ENCODE peak calls at places on chromosomes 3 and 15, in six cellular contexts. One of them, this sample, is unnamed.

GRCh38 chr3:30035935-30036567 is 570.4 kb upstream of the TGFBR2 start:
- DNase-seq in fibroblast of the aortic adventitia: no peak
- DNase-seq in SK-N-DZ: no peak
- DNase-seq in hypothalamus: no peak
- DNase-seq in activated CD4-positive, alpha-beta T cell treated with anti-CD3 and anti-CD28 coated beads for 1 hour: no peak
- DNase-seq in KBM-7: no peak
- DNase-seq in this sample: no peak

GRCh38 chr3:45644467-45645201 is 44.6 kb upstream of the SACM1L start:
- DNase-seq in fibroblast of the aortic adventitia: peak
- DNase-seq in activated CD4-positive, alpha-beta T cell treated with anti-CD3 and anti-CD28 coated beads for 1 hour: no peak
- DNase-seq in KBM-7: no peak
- DNase-seq in hypothalamus: no peak
- DNase-seq in SK-N-DZ: no peak
- DNase-seq in this sample: no peak

GRCh38 chr15:99102332-99103235 is 2.3 kb upstream of the SYNM start:
- DNase-seq in fibroblast of the aortic adventitia: no peak
- DNase-seq in activated CD4-positive, alpha-beta T cell treated with anti-CD3 and anti-CD28 coated beads for 1 hour: no peak
- DNase-seq in KBM-7: no peak
- DNase-seq in SK-N-DZ: no peak
- DNase-seq in hypothalamus: no peak
- DNase-seq in this sample: no peak

GRCh38 chr3:37856381-37856780 is 5.3 kb upstream of the CTDSPL start:
- DNase-seq in fibroblast of the aortic adventitia: no peak
- DNase-seq in activated CD4-positive, alpha-beta T cell treated with anti-CD3 and anti-CD28 coated beads for 1 hour: no peak
- DNase-seq in hypothalamus: no peak
- DNase-seq in SK-N-DZ: no peak
- DNase-seq in KBM-7: no peak
- DNase-seq in this sample: no peak

GRCh38 chr3:15324335-15324734 is 8.1 kb downstream of the SH3BP5 start:
- DNase-seq in SK-N-DZ: no peak
- DNase-seq in KBM-7: no peak
- DNase-seq in fibroblast of the aortic adventitia: peak
- DNase-seq in hypothalamus: no peak
- DNase-seq in activated CD4-positive, alpha-beta T cell treated with anti-CD3 and anti-CD28 coated beads for 1 hour: no peak
- DNase-seq in this sample: no peak

GRCh38 chr15:68699881-68700394 is 120.8 kb downstream of the ANP32A start:
- DNase-seq in activated CD4-positive, alpha-beta T cell treated with anti-CD3 and anti-CD28 coated beads for 1 hour: no peak
- DNase-seq in KBM-7: no peak
- DNase-seq in SK-N-DZ: no peak
- DNase-seq in fibroblast of the aortic adventitia: no peak
- DNase-seq in hypothalamus: peak
- DNase-seq in this sample: no peak

GRCh38 chr3:68249265-68249664 is 594.9 kb upstream of the SUCLG2 start:
- DNase-seq in activated CD4-positive, alpha-beta T cell treated with anti-CD3 and anti-CD28 coated beads for 1 hour: no peak
- DNase-seq in KBM-7: no peak
- DNase-seq in fibroblast of the aortic adventitia: no peak
- DNase-seq in SK-N-DZ: no peak
- DNase-seq in hypothalamus: no peak
- DNase-seq in this sample: no peak

GRCh38 chr15:90558182-90558581 is 28.5 kb downstream of the CRTC3 start:
- DNase-seq in SK-N-DZ: peak
- DNase-seq in fibroblast of the aortic adventitia: no peak
- DNase-seq in hypothalamus: no peak
- DNase-seq in KBM-7: peak
- DNase-seq in activated CD4-positive, alpha-beta T cell treated with anti-CD3 and anti-CD28 coated beads for 1 hour: no peak
- DNase-seq in this sample: no peak

GRCh38 chr3:53464424-53464823 is 30.0 kb upstream of the CACNA1D start:
- DNase-seq in hypothalamus: no peak
- DNase-seq in SK-N-DZ: no peak
- DNase-seq in activated CD4-positive, alpha-beta T cell treated with anti-CD3 and anti-CD28 coated beads for 1 hour: no peak
- DNase-seq in KBM-7: no peak
- DNase-seq in fibroblast of the aortic adventitia: no peak
- DNase-seq in this sample: no peak

GRCh38 chr3:127287840-127288239 is at the start of gene PRR20G:
- DNase-seq in activated CD4-positive, alpha-beta T cell treated with anti-CD3 and anti-CD28 coated beads for 1 hour: no peak
- DNase-seq in hypothalamus: no peak
- DNase-seq in KBM-7: no peak
- DNase-seq in SK-N-DZ: no peak
- DNase-seq in fibroblast of the aortic adventitia: no peak
- DNase-seq in this sample: no peak

GRCh38 chr15:99965376-99965775 is 232.1 kb upstream of the LYSMD4 start:
- DNase-seq in activated CD4-positive, alpha-beta T cell treated with anti-CD3 and anti-CD28 coated beads for 1 hour: no peak
- DNase-seq in SK-N-DZ: no peak
- DNase-seq in hypothalamus: no peak
- DNase-seq in fibroblast of the aortic adventitia: no peak
- DNase-seq in KBM-7: no peak
- DNase-seq in this sample: no peak

GRCh38 chr15:80698636-80699035 is 3.5 kb downstream of the ABHD17C start:
- DNase-seq in activated CD4-positive, alpha-beta T cell treated with anti-CD3 and anti-CD28 coated beads for 1 hour: no peak
- DNase-seq in fibroblast of the aortic adventitia: no peak
- DNase-seq in hypothalamus: no peak
- DNase-seq in KBM-7: no peak
- DNase-seq in SK-N-DZ: no peak
- DNase-seq in this sample: no peak

GRCh38 chr3:187777331-187778046 is 32.2 kb upstream of the BCL6 start:
- DNase-seq in hypothalamus: no peak
- DNase-seq in activated CD4-positive, alpha-beta T cell treated with anti-CD3 and anti-CD28 coated beads for 1 hour: no peak
- DNase-seq in SK-N-DZ: no peak
- DNase-seq in fibroblast of the aortic adventitia: no peak
- DNase-seq in KBM-7: peak
- DNase-seq in this sample: no peak

GRCh38 chr3:40800343-40800742 is 275.6 kb downstream of the ZNF621 start:
- DNase-seq in fibroblast of the aortic adventitia: peak
- DNase-seq in KBM-7: no peak
- DNase-seq in activated CD4-positive, alpha-beta T cell treated with anti-CD3 and anti-CD28 coated beads for 1 hour: no peak
- DNase-seq in SK-N-DZ: no peak
- DNase-seq in hypothalamus: no peak
- DNase-seq in this sample: no peak

GRCh38 chr3:71067977-71068376 is 515.6 kb downstream of the FOXP1 start:
- DNase-seq in SK-N-DZ: no peak
- DNase-seq in hypothalamus: no peak
- DNase-seq in fibroblast of the aortic adventitia: no peak
- DNase-seq in activated CD4-positive, alpha-beta T cell treated with anti-CD3 and anti-CD28 coated beads for 1 hour: no peak
- DNase-seq in KBM-7: no peak
- DNase-seq in this sample: no peak

GRCh38 chr3:100423611-100424010 is 22.3 kb downstream of the LNP1 start:
- DNase-seq in activated CD4-positive, alpha-beta T cell treated with anti-CD3 and anti-CD28 coated beads for 1 hour: no peak
- DNase-seq in KBM-7: no peak
- DNase-seq in hypothalamus: no peak
- DNase-seq in fibroblast of the aortic adventitia: no peak
- DNase-seq in SK-N-DZ: no peak
- DNase-seq in this sample: no peak

GRCh38 chr3:45773714-45774449 is 22.5 kb downstream of the SLC6A20 start:
- DNase-seq in SK-N-DZ: no peak
- DNase-seq in fibroblast of the aortic adventitia: peak
- DNase-seq in activated CD4-positive, alpha-beta T cell treated with anti-CD3 and anti-CD28 coated beads for 1 hour: no peak
- DNase-seq in KBM-7: no peak
- DNase-seq in hypothalamus: no peak
- DNase-seq in this sample: no peak

This sample was measured in activated T-cell treated with anti-CD3 and anti-CD28 coated beads for 48 hours.